ENCODE peak calls at places on chromosomes 7 and 10, in ten cellular contexts. I is occipital lobe; M is AG10803; O is T follicular helper cell; Z is RCC 7860; T is activated CD8-positive, alpha-beta memory T cell treated with anti-CD3 and anti-CD28 coated beads for 1 hour; Q is hypothalamus; S is heart right ventricle; J is aorta; X is neuronal stem cell. R is an unnamed sample.

GRCh38 chr7:111806232-111806631 is 243.9 kb upstream of the IMMP2L start:
- DNase-seq in T (no peak), J (no peak), Z (no peak), M (no peak), I (no peak), S (no peak), Q (no peak), X (no peak), O (no peak), R (no peak)

GRCh38 chr7:113087278-113087998 is 811 bp upstream of the GPR85 start:
- DNase-seq in Z (peak; percentile 58), S (no peak), Q (no peak), X (no peak), I (no peak), T (no peak), M (peak; percentile 94), J (no peak), O (no peak), R (no peak)

GRCh38 chr7:127383123-127383835 is 9.2 kb downstream of the ZNF800 start:
- DNase-seq in S (no peak), O (no peak), Q (no peak), Z (peak; percentile 40), M (no peak), J (no peak), X (no peak), T (no peak), I (no peak), R (no peak)

GRCh38 chr7:155463114-155463811 is 5.3 kb downstream of the EN2 start:
- DNase-seq in S (no peak), Q (no peak), T (no peak), O (no peak), X (no peak), M (no peak), J (peak; percentile 62), I (no peak), Z (no peak), R (no peak)

GRCh38 chr10:131946321-131946751 is 35.4 kb downstream of the BNIP3 start:
- DNase-seq in T (no peak), S (no peak), M (peak; percentile 84), I (no peak), O (no peak), J (peak; percentile 75), Z (peak; percentile 12), X (no peak), Q (no peak), R (no peak)

GRCh38 chr7:41758321-41758720 is 55.4 kb upstream of the INHBA start:
- DNase-seq in T (no peak), M (no peak), Q (no peak), Z (no peak), S (no peak), O (no peak), I (no peak), J (no peak), X (no peak), R (no peak)

GRCh38 chr7:53658956-53659355 is 623.5 kb downstream of the POM121L12 start:
- DNase-seq in J (no peak), M (no peak), S (no peak), T (no peak), I (no peak), Z (no peak), Q (no peak), X (no peak), O (no peak), R (no peak)

GRCh38 chr7:140607441-140607989 is 33.1 kb downstream of the DENND2A start:
- DNase-seq in S (peak; percentile 81), Q (peak; percentile 78), M (peak; percentile 92), Z (no peak), J (peak; percentile 81), O (no peak), T (no peak), I (peak; percentile 70), X (no peak), R (peak; percentile 42)

GRCh38 chr7:154473360-154473759 is 421.2 kb downstream of the DPP6 start:
- DNase-seq in M (no peak), S (no peak), I (no peak), J (no peak), O (no peak), Z (no peak), X (no peak), Q (no peak), T (no peak), R (no peak)

GRCh38 chr7:130150587-130150986 is 54.6 kb downstream of the TMEM209 start:
- DNase-seq in O (no peak), Z (no peak), S (no peak), T (no peak), Q (no peak), M (no peak), I (no peak), J (no peak), X (no peak), R (no peak)

GRCh38 chr7:93198472-93198871 is 27.8 kb downstream of the HEPACAM2 start:
- DNase-seq in I (no peak), T (no peak), S (no peak), J (no peak), Z (no peak), O (no peak), Q (no peak), M (no peak), X (no peak), R (no peak)

GRCh38 chr7:18163091-18163490 is 135.4 kb upstream of the PRPS1L1 start:
- DNase-seq in O (no peak), Q (no peak), X (no peak), S (no peak), Z (no peak), T (no peak), J (no peak), I (no peak), M (peak; percentile 17), R (no peak)

GRCh38 chr10:97724341-97724941 is 10.9 kb downstream of the MARVELD1 start:
- DNase-seq in S (no peak), Z (no peak), T (no peak), O (no peak), M (peak; percentile 62), I (no peak), Q (no peak), X (no peak), J (peak; percentile 79), R (peak; percentile 62)

GRCh38 chr10:101778781-101779543 is 3.0 kb upstream of the FGF8 start:
- DNase-seq in O (no peak), S (no peak), I (no peak), X (peak; percentile 62), Q (no peak), T (no peak), M (peak; percentile 6), J (peak; percentile 79), Z (no peak), R (peak; percentile 74)

R was measured in left colon.